ENCODE peak calls at places on chromosomes 1 and 21, in nine cellular contexts. L, G, C, P, X, E, W, R and T are unnamed samples.

GRCh38 chr1:69263982-69264381 is 303.7 kb upstream of the LRRC7 start:
- DNase-seq in L (peak), G (no peak), C (no peak), P (no peak), X (peak), E (no peak), W (no peak), R (no peak), T (no peak)

GRCh38 chr21:24045775-24046215 is 1561.5 kb downstream of the MRPL39 start:
- DNase-seq in L (peak), G (peak), C (no peak), P (no peak), X (peak), E (no peak), W (peak), R (no peak), T (no peak)

GRCh38 chr1:212132040-212132439 is 96.5 kb downstream of the DTL start:
- DNase-seq in L (peak), G (no peak), C (no peak), P (no peak), X (no peak), E (no peak), W (no peak), R (no peak), T (no peak)

GRCh38 chr1:30765610-30766434 is 8.2 kb upstream of the LAPTM5 start:
- DNase-seq in L (no peak), G (no peak), C (no peak), P (no peak), X (no peak), E (no peak), W (no peak), R (no peak), T (no peak)

GRCh38 chr1:212669102-212669501 is 30.5 kb downstream of the BATF3 start:
- DNase-seq in L (peak), G (peak), C (peak), P (no peak), X (peak), E (no peak), W (no peak), R (no peak), T (no peak)

GRCh38 chr1:151946366-151946764 is 37.1 kb upstream of the THEM4 start:
- DNase-seq in L (no peak), G (no peak), C (no peak), P (no peak), X (peak), E (no peak), W (no peak), R (no peak), T (peak)

GRCh38 chr1:206655471-206655882 is 20.1 kb downstream of the DYRK3 start:
- DNase-seq in L (peak), G (no peak), C (no peak), P (no peak), X (no peak), E (no peak), W (no peak), R (no peak), T (no peak)

GRCh38 chr1:205518616-205519540 is 14.4 kb downstream of the CDK18 start:
- DNase-seq in L (no peak), G (no peak), C (no peak), P (no peak), X (no peak), E (no peak), W (peak), R (no peak), T (no peak)

GRCh38 chr1:94379615-94380014 is 38.6 kb upstream of the ABCD3 start:
- DNase-seq in L (no peak), G (no peak), C (no peak), P (no peak), X (no peak), E (no peak), W (no peak), R (no peak), T (no peak)

GRCh38 chr1:172929006-172929405 is 121.7 kb downstream of the TNFSF18 start:
- DNase-seq in L (no peak), G (no peak), C (no peak), P (no peak), X (peak), E (no peak), W (no peak), R (no peak), T (no peak)

GRCh38 chr21:38954450-38955059 is 148.8 kb downstream of the ETS2 start:
- DNase-seq in L (no peak), G (no peak), C (peak), P (no peak), X (no peak), E (no peak), W (no peak), R (no peak), T (no peak)

GRCh38 chr1:238653693-238654321 is 732.6 kb upstream of the CHRM3 start:
- DNase-seq in L (peak), G (no peak), C (no peak), P (no peak), X (peak), E (no peak), W (no peak), R (no peak), T (no peak)